ENCODE peak calls at places on chromosomes 6 and 20, in eight cellular contexts. H is IMR-90; P is epithelial cell of esophagus; L is T follicular helper cell; Y is germinal center; V is stimulated activated CD4-positive, alpha-beta T cell treated with anti-CD3 and anti-CD28 coated beads, Interleukin-15, amount 100 ng/mL, for 24 hours; B is anterior cingulate cortex; C is heart right ventricle. W is an unnamed sample.
A peak's percentile ranks its signal among the peaks of the same experiment; 100 is the strongest.

GRCh38 chr6:108760158-108761050 is 87.8 kb upstream of the ARMC2 start:
- DNase-seq in H (peak; percentile 60), P (no peak), L (no peak), Y (no peak), V (no peak), B (no peak), C (no peak), W (no peak)

GRCh38 chr6:20943036-20943627 is 408.9 kb downstream of the CDKAL1 start:
- DNase-seq in H (no peak), P (no peak), L (no peak), Y (no peak), V (no peak), B (no peak), C (no peak), W (no peak)

GRCh38 chr6:151719070-151719469 is 88.4 kb upstream of the ESR1 start:
- DNase-seq in H (no peak), P (no peak), L (no peak), Y (no peak), V (no peak), B (no peak), C (no peak), W (no peak)

GRCh38 chr6:54366647-54367327 is 58.5 kb downstream of the TINAG start:
- DNase-seq in H (peak; percentile 56), P (peak; percentile 59), L (no peak), Y (no peak), V (no peak), B (no peak), C (no peak), W (no peak)

GRCh38 chr20:60953311-60953710 is 298.8 kb upstream of the CDH4 start:
- DNase-seq in H (no peak), P (no peak), L (no peak), Y (no peak), V (no peak), B (no peak), C (no peak), W (no peak)

GRCh38 chr6:84926756-84927155 is 162.4 kb upstream of the TBX18 start:
- DNase-seq in H (no peak), P (peak; percentile 64), L (no peak), Y (no peak), V (no peak), B (no peak), C (no peak), W (no peak)

GRCh38 chr6:74764486-74764885 is 441.4 kb downstream of the COL12A1 start:
- DNase-seq in H (peak; percentile 28), P (no peak), L (no peak), Y (no peak), V (no peak), B (no peak), C (no peak), W (no peak)

GRCh38 chr20:52313335-52313963 is 121.9 kb upstream of the ZFP64 start:
- DNase-seq in H (peak; percentile 35), P (peak; percentile 49), L (no peak), Y (no peak), V (no peak), B (peak; percentile 7), C (no peak), W (no peak)

GRCh38 chr6:167697316-167697715 is 129.4 kb upstream of the AFDN start:
- DNase-seq in H (no peak), P (peak; percentile 28), L (no peak), Y (no peak), V (no peak), B (no peak), C (no peak), W (no peak)

GRCh38 chr6:15065603-15066002 is 180.3 kb upstream of the JARID2 start:
- DNase-seq in H (peak; percentile 85), P (peak; percentile 38), L (no peak), Y (no peak), V (no peak), B (no peak), C (no peak), W (no peak)

GRCh38 chr6:154613137-154613676 is 102.7 kb upstream of the CNKSR3 start:
- DNase-seq in H (peak; percentile 79), P (peak; percentile 90), L (no peak), Y (no peak), V (no peak), B (no peak), C (no peak), W (no peak)

GRCh38 chr6:127376685-127377084 is 33.3 kb upstream of the ECHDC1 start:
- DNase-seq in H (peak; percentile 16), P (no peak), L (no peak), Y (no peak), V (no peak), B (no peak), C (no peak), W (no peak)

GRCh38 chr6:43847741-43848630 is 78.0 kb downstream of the VEGFA start:
- DNase-seq in H (peak; percentile 47), P (peak; percentile 11), L (no peak), Y (no peak), V (no peak), B (no peak), C (no peak), W (no peak)

GRCh38 chr20:64035066-64035932 is 683 bp upstream of the C20orf204 start:
- DNase-seq in H (no peak), P (no peak), L (no peak), Y (no peak), V (peak; percentile 38), B (no peak), C (no peak), W (no peak)

GRCh38 chr6:1678201-1678600 is 68.5 kb downstream of the FOXC1 start:
- DNase-seq in H (no peak), P (no peak), L (no peak), Y (no peak), V (no peak), B (no peak), C (no peak), W (no peak)

GRCh38 chr20:10741060-10741459 is 67.3 kb upstream of the JAG1 start:
- DNase-seq in H (no peak), P (peak; percentile 23), L (no peak), Y (no peak), V (no peak), B (no peak), C (no peak), W (no peak)

GRCh38 chr6:37099442-37099841 is 70.5 kb upstream of the PIM1 start:
- DNase-seq in H (no peak), P (peak; percentile 86), L (no peak), Y (no peak), V (no peak), B (no peak), C (no peak), W (no peak)

GRCh38 chr20:54350415-54350814 is 125.0 kb upstream of the DOK5 start:
- DNase-seq in H (peak; percentile 7), P (no peak), L (no peak), Y (no peak), V (no peak), B (no peak), C (no peak), W (no peak)

GRCh38 chr20:39876974-39877615 is 811.9 kb downstream of the MAFB start:
- DNase-seq in H (no peak), P (no peak), L (no peak), Y (no peak), V (no peak), B (no peak), C (no peak), W (no peak)

GRCh38 chr6:18183736-18184135 is 28.5 kb downstream of the KDM1B start:
- DNase-seq in H (peak; percentile 27), P (no peak), L (no peak), Y (no peak), V (no peak), B (no peak), C (no peak), W (no peak)

GRCh38 chr6:115666997-115667396 is 393.7 kb downstream of the FRK start:
- DNase-seq in H (no peak), P (no peak), L (no peak), Y (no peak), V (no peak), B (no peak), C (no peak), W (no peak)

GRCh38 chr6:3750324-3751018 is 1.0 kb downstream of the PXDC1 start:
- DNase-seq in H (peak; percentile 72), P (peak; percentile 73), L (no peak), Y (peak; percentile 27), V (peak; percentile 21), B (peak; percentile 71), C (peak; percentile 86), W (peak; percentile 72)

GRCh38 chr6:126033696-126034095 is 47.4 kb downstream of the TRMT11 start:
- DNase-seq in H (peak; percentile 91), P (peak; percentile 68), L (no peak), Y (peak; percentile 6), V (no peak), B (peak; percentile 3), C (no peak), W (no peak)

GRCh38 chr20:35899064-35899463 is 55.2 kb downstream of the SCAND1 start:
- DNase-seq in H (peak; percentile 76), P (no peak), L (no peak), Y (no peak), V (no peak), B (no peak), C (no peak), W (no peak)

GRCh38 chr6:1313755-1314503 is 2.0 kb downstream of the FOXQ1 start:
- DNase-seq in H (no peak), P (peak; percentile 67), L (no peak), Y (peak; percentile 44), V (peak; percentile 55), B (no peak), C (no peak), W (no peak)

GRCh38 chr6:74870403-74870802 is 335.4 kb downstream of the COL12A1 start:
- DNase-seq in H (no peak), P (no peak), L (no peak), Y (no peak), V (no peak), B (no peak), C (no peak), W (no peak)

GRCh38 chr20:44646641-44647274 is 4.7 kb downstream of the ADA start:
- DNase-seq in H (peak; percentile 77), P (peak; percentile 68), L (no peak), Y (peak; percentile 73), V (peak; percentile 28), B (no peak), C (no peak), W (peak; percentile 39)

GRCh38 chr20:3353646-3354045 is 53.8 kb downstream of the DNAAF9 start:
- DNase-seq in H (no peak), P (no peak), L (no peak), Y (no peak), V (no peak), B (no peak), C (no peak), W (no peak)

GRCh38 chr6:26312501-26313390 is 52.3 kb upstream of the BTN3A2 start:
- DNase-seq in H (peak; percentile 95), P (peak; percentile 84), L (peak; percentile 74), Y (peak; percentile 23), V (peak; percentile 89), B (peak; percentile 63), C (peak; percentile 59), W (peak; percentile 95)

GRCh38 chr20:37262516-37262915 is 902 bp upstream of the GHRH start:
- DNase-seq in H (no peak), P (peak; percentile 66), L (no peak), Y (no peak), V (no peak), B (no peak), C (no peak), W (no peak)

GRCh38 chr6:38612386-38612965 is 27.3 kb downstream of the BTBD9 start:
- DNase-seq in H (peak; percentile 82), P (peak; percentile 38), L (no peak), Y (no peak), V (no peak), B (no peak), C (no peak), W (peak; percentile 49)

GRCh38 chr6:30042476-30042875 is 18.6 kb upstream of the POLR1H start:
- DNase-seq in H (no peak), P (no peak), L (no peak), Y (no peak), V (no peak), B (no peak), C (no peak), W (no peak)

GRCh38 chr6:15870354-15871043 is 207.7 kb upstream of the DTNBP1 start:
- DNase-seq in H (no peak), P (peak; percentile 49), L (no peak), Y (no peak), V (no peak), B (no peak), C (no peak), W (peak; percentile 15)

GRCh38 chr6:169230322-169230665 is 23.4 kb downstream of the THBS2 start:
- DNase-seq in H (no peak), P (peak; percentile 36), L (no peak), Y (no peak), V (no peak), B (no peak), C (no peak), W (peak; percentile 26)

W was measured in SJSA1.